ENCODE peak calls at places on chromosomes 13 and 19, in five cellular contexts. G is cardiac fibroblast, Z is WTC11, H is fibroblast of lung, D is body of pancreas. E is an unnamed sample.
A peak's percentile ranks its signal among the peaks of the same experiment; 100 is the strongest.

GRCh38 chr19:51469162-51469561 is 9.2 kb upstream of the CEACAM18 start:
- DNase-seq in G (no peak), Z (no peak), H (no peak), D (no peak), E (no peak)

GRCh38 chr13:93875527-93875926 is 604.0 kb downstream of the DCT start:
- DNase-seq in G (peak; percentile 67), Z (no peak), H (peak; percentile 67), D (no peak), E (peak; percentile 65)

GRCh38 chr13:40306817-40307216 is 359.6 kb downstream of the FOXO1 start:
- DNase-seq in G (no peak), Z (no peak), H (no peak), D (no peak), E (no peak)

GRCh38 chr13:22432690-22433089 is 748.1 kb upstream of the SGCG start:
- DNase-seq in G (no peak), Z (no peak), H (no peak), D (no peak), E (no peak)

GRCh38 chr13:23350009-23350408 is 83.5 kb downstream of the SACS start:
- DNase-seq in G (no peak), Z (no peak), H (peak; percentile 44), D (no peak), E (no peak)

GRCh38 chr19:6761053-6761676 is 6.1 kb downstream of the SH2D3A start:
- DNase-seq in G (no peak), Z (no peak), H (no peak), D (no peak), E (no peak)

GRCh38 chr13:28273919-28274318 is 135.6 kb downstream of the PAN3 start:
- DNase-seq in G (peak; percentile 3), Z (no peak), H (no peak), D (no peak), E (no peak)

GRCh38 chr13:67299072-67299635 is 69.0 kb upstream of the PCDH9 start:
- DNase-seq in G (peak; percentile 87), Z (no peak), H (peak; percentile 96), D (no peak), E (peak; percentile 62)

GRCh38 chr13:77751513-77752456 is 54.3 kb downstream of the SLAIN1 start:
- DNase-seq in G (peak; percentile 63), Z (peak; percentile 22), H (peak; percentile 29), D (peak; percentile 37), E (peak; percentile 67)

GRCh38 chr13:48600374-48601364 is 53.1 kb upstream of the CYSLTR2 start:
- DNase-seq in G (peak; percentile 94), Z (no peak), H (peak; percentile 97), D (peak; percentile 39), E (no peak)

GRCh38 chr19:43318203-43318602 is 35.3 kb upstream of the CD177 start:
- DNase-seq in G (no peak), Z (no peak), H (no peak), D (no peak), E (no peak)
- TF ChIP-seq CTCF in G (no peak), Z (no peak), H (no peak), D (no peak), E (no peak)

GRCh38 chr13:42354246-42355117 is 82.5 kb downstream of the AKAP11 start:
- DNase-seq in G (peak; percentile 67), Z (peak; percentile 15), H (peak; percentile 91), D (no peak), E (no peak)
- TF ChIP-seq CTCF in G (peak; percentile 24), Z (no peak), H (peak; percentile 40), D (no peak), E (no peak)

DNA sequence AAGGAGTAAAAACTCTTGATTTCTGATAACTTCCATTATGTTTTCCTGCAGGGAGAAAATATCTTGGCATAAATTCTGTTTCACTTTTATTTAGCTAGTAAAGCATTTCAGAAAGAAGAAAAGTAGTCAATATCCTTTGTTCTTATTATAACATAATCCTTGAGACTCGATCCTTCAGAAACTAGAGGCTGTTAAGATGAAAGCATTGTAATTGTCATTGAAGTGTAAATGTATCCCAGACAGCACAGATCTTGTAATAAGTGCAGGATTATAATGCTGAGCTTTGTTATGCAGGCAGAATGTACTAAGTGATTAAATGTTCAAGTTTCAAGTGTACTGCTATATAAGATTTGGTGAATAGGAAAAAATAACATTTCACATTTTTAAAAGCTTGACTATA is 225.2 kb upstream of the ATXN8OS start:
- DNase-seq in G (no peak), Z (no peak), H (no peak), D (no peak), E (no peak)
- TF ChIP-seq CTCF in G (no peak), Z (no peak), H (no peak), D (no peak), E (no peak)

GRCh38 chr13:86085890-86086289 is 286.7 kb upstream of the SLITRK6 start:
- DNase-seq in G (no peak), Z (no peak), H (no peak), D (no peak), E (peak; percentile 14)
- TF ChIP-seq CTCF in G (no peak), Z (no peak), H (peak; percentile 35), D (no peak), E (peak; percentile 22)

GRCh38 chr13:30978981-30979956 is 46.8 kb downstream of the TEX26 start:
- DNase-seq in G (peak; percentile 29), Z (peak; percentile 92), H (no peak), D (no peak), E (peak; percentile 48)
- TF ChIP-seq CTCF in G (peak; percentile 78), Z (peak; percentile 83), H (peak; percentile 50), D (peak; percentile 38), E (peak; percentile 54)

DNA sequence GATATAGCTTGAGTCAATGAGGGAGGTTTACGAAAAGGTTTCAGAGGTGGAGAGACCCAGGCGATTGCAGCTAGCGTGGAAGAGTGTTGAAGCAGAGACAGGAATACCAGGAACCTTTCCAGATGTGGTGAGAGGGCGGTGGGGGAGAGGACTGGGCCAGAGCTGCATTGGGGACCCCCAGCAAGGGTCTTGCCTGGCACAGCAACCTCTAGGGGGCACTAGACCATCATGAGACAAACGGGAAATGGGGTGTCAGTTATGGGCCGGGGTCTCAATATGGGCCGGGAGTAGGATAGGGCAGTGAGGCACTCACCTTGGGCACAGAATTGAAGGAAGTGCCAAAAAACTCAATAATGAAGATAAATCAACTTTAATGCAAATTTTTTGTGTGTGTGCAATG is 2.1 kb upstream of the LRP3 start:
- DNase-seq in G (no peak), Z (peak; percentile 69), H (no peak), D (no peak), E (no peak)
- TF ChIP-seq CTCF in G (peak; percentile 18), Z (no peak), H (peak; percentile 35), D (no peak), E (no peak)